ENCODE peak calls at places on chromosomes 2 and 18, in nine cellular contexts. One of them, this sample, is unnamed.

GRCh38 chr2:73085691-73086090 is 14.2 kb upstream of the SFXN5 start:
- DNase-seq in EL: peak; percentile 77
- DNase-seq in left kidney: peak; percentile 89
- DNase-seq in RKO: peak; percentile 60
- DNase-seq in frontal cortex: peak; percentile 69
- DNase-seq in brain microvascular endothelial cell: peak; percentile 79
- DNase-seq in CD8-positive, alpha-beta memory T cell: peak; percentile 72
- DNase-seq in stimulated activated CD8-positive, alpha-beta memory T cell treated with anti-CD3 and anti-CD28 coated beads, Interleukin-4, amount 100 ng/mL, for 48 hours: peak; percentile 92
- DNase-seq in PC-9: peak; percentile 73
- DNase-seq in this sample: no peak

GRCh38 chr2:150487537-150488429 is at the start of gene RND3:
- DNase-seq in EL: peak; percentile 99
- DNase-seq in left kidney: peak; percentile 99
- DNase-seq in RKO: peak; percentile 97
- DNase-seq in frontal cortex: peak; percentile 70
- DNase-seq in brain microvascular endothelial cell: peak; percentile 100
- DNase-seq in CD8-positive, alpha-beta memory T cell: no peak
- DNase-seq in stimulated activated CD8-positive, alpha-beta memory T cell treated with anti-CD3 and anti-CD28 coated beads, Interleukin-4, amount 100 ng/mL, for 48 hours: peak; percentile 79
- DNase-seq in PC-9: peak; percentile 96
- DNase-seq in this sample: peak; percentile 93

GRCh38 chr2:88350262-88350640 is 102.2 kb downstream of the FOXI3 start:
- DNase-seq in EL: no peak
- DNase-seq in left kidney: no peak
- DNase-seq in RKO: no peak
- DNase-seq in frontal cortex: no peak
- DNase-seq in brain microvascular endothelial cell: no peak
- DNase-seq in CD8-positive, alpha-beta memory T cell: no peak
- DNase-seq in stimulated activated CD8-positive, alpha-beta memory T cell treated with anti-CD3 and anti-CD28 coated beads, Interleukin-4, amount 100 ng/mL, for 48 hours: no peak
- DNase-seq in PC-9: no peak
- DNase-seq in this sample: no peak

GRCh38 chr18:11251229-11251890 is 102.0 kb upstream of the PIEZO2 start:
- DNase-seq in EL: peak; percentile 6
- DNase-seq in left kidney: no peak
- DNase-seq in RKO: no peak
- DNase-seq in frontal cortex: no peak
- DNase-seq in brain microvascular endothelial cell: peak; percentile 14
- DNase-seq in CD8-positive, alpha-beta memory T cell: no peak
- DNase-seq in stimulated activated CD8-positive, alpha-beta memory T cell treated with anti-CD3 and anti-CD28 coated beads, Interleukin-4, amount 100 ng/mL, for 48 hours: no peak
- DNase-seq in PC-9: no peak
- DNase-seq in this sample: no peak

GRCh38 chr18:10386049-10386448 is 68.4 kb upstream of the APCDD1 start:
- DNase-seq in EL: no peak
- DNase-seq in left kidney: no peak
- DNase-seq in RKO: no peak
- DNase-seq in frontal cortex: no peak
- DNase-seq in brain microvascular endothelial cell: no peak
- DNase-seq in CD8-positive, alpha-beta memory T cell: no peak
- DNase-seq in stimulated activated CD8-positive, alpha-beta memory T cell treated with anti-CD3 and anti-CD28 coated beads, Interleukin-4, amount 100 ng/mL, for 48 hours: no peak
- DNase-seq in PC-9: no peak
- DNase-seq in this sample: no peak

GRCh38 chr2:174327958-174328308 is 6.8 kb upstream of the SP9 start:
- DNase-seq in EL: no peak
- DNase-seq in left kidney: no peak
- DNase-seq in RKO: no peak
- DNase-seq in frontal cortex: no peak
- DNase-seq in brain microvascular endothelial cell: no peak
- DNase-seq in CD8-positive, alpha-beta memory T cell: no peak
- DNase-seq in stimulated activated CD8-positive, alpha-beta memory T cell treated with anti-CD3 and anti-CD28 coated beads, Interleukin-4, amount 100 ng/mL, for 48 hours: no peak
- DNase-seq in PC-9: no peak
- DNase-seq in this sample: no peak

GRCh38 chr2:47751856-47752414 is 31.0 kb upstream of the MSH6 start:
- DNase-seq in EL: no peak
- DNase-seq in left kidney: peak; percentile 19
- DNase-seq in RKO: no peak
- DNase-seq in frontal cortex: no peak
- DNase-seq in brain microvascular endothelial cell: no peak
- DNase-seq in CD8-positive, alpha-beta memory T cell: no peak
- DNase-seq in stimulated activated CD8-positive, alpha-beta memory T cell treated with anti-CD3 and anti-CD28 coated beads, Interleukin-4, amount 100 ng/mL, for 48 hours: no peak
- DNase-seq in PC-9: no peak
- DNase-seq in this sample: no peak

GRCh38 chr18:76410660-76411417 is 84.2 kb downstream of the ZNF516 start:
- DNase-seq in EL: no peak
- DNase-seq in left kidney: no peak
- DNase-seq in RKO: no peak
- DNase-seq in frontal cortex: no peak
- DNase-seq in brain microvascular endothelial cell: no peak
- DNase-seq in CD8-positive, alpha-beta memory T cell: no peak
- DNase-seq in stimulated activated CD8-positive, alpha-beta memory T cell treated with anti-CD3 and anti-CD28 coated beads, Interleukin-4, amount 100 ng/mL, for 48 hours: no peak
- DNase-seq in PC-9: no peak
- DNase-seq in this sample: no peak

GRCh38 chr2:221518201-221518936 is 53.7 kb downstream of the EPHA4 start:
- DNase-seq in EL: peak; percentile 25
- DNase-seq in left kidney: no peak
- DNase-seq in RKO: no peak
- DNase-seq in frontal cortex: no peak
- DNase-seq in brain microvascular endothelial cell: no peak
- DNase-seq in CD8-positive, alpha-beta memory T cell: peak; percentile 42
- DNase-seq in stimulated activated CD8-positive, alpha-beta memory T cell treated with anti-CD3 and anti-CD28 coated beads, Interleukin-4, amount 100 ng/mL, for 48 hours: no peak
- DNase-seq in PC-9: peak; percentile 37
- DNase-seq in this sample: no peak

GRCh38 chr2:64857581-64858471 is 131.4 kb upstream of the SLC1A4 start:
- DNase-seq in EL: no peak
- DNase-seq in left kidney: peak; percentile 53
- DNase-seq in RKO: no peak
- DNase-seq in frontal cortex: peak; percentile 62
- DNase-seq in brain microvascular endothelial cell: peak; percentile 42
- DNase-seq in CD8-positive, alpha-beta memory T cell: no peak
- DNase-seq in stimulated activated CD8-positive, alpha-beta memory T cell treated with anti-CD3 and anti-CD28 coated beads, Interleukin-4, amount 100 ng/mL, for 48 hours: no peak
- DNase-seq in PC-9: no peak
- DNase-seq in this sample: no peak

GRCh38 chr2:178848335-178848734 is 41.1 kb upstream of the TTN start:
- DNase-seq in EL: no peak
- DNase-seq in left kidney: no peak
- DNase-seq in RKO: no peak
- DNase-seq in frontal cortex: no peak
- DNase-seq in brain microvascular endothelial cell: no peak
- DNase-seq in CD8-positive, alpha-beta memory T cell: no peak
- DNase-seq in stimulated activated CD8-positive, alpha-beta memory T cell treated with anti-CD3 and anti-CD28 coated beads, Interleukin-4, amount 100 ng/mL, for 48 hours: no peak
- DNase-seq in PC-9: no peak
- DNase-seq in this sample: no peak

GRCh38 chr18:34959211-34959829 is 81.9 kb upstream of the MAPRE2 start:
- DNase-seq in EL: no peak
- DNase-seq in left kidney: no peak
- DNase-seq in RKO: no peak
- DNase-seq in frontal cortex: no peak
- DNase-seq in brain microvascular endothelial cell: no peak
- DNase-seq in CD8-positive, alpha-beta memory T cell: no peak
- DNase-seq in stimulated activated CD8-positive, alpha-beta memory T cell treated with anti-CD3 and anti-CD28 coated beads, Interleukin-4, amount 100 ng/mL, for 48 hours: no peak
- DNase-seq in PC-9: no peak
- DNase-seq in this sample: no peak

GRCh38 chr18:58004317-58004716 is 39.7 kb upstream of the NEDD4L start:
- DNase-seq in EL: peak; percentile 84
- DNase-seq in left kidney: no peak
- DNase-seq in RKO: peak; percentile 8
- DNase-seq in frontal cortex: no peak
- DNase-seq in brain microvascular endothelial cell: peak; percentile 23
- DNase-seq in CD8-positive, alpha-beta memory T cell: no peak
- DNase-seq in stimulated activated CD8-positive, alpha-beta memory T cell treated with anti-CD3 and anti-CD28 coated beads, Interleukin-4, amount 100 ng/mL, for 48 hours: no peak
- DNase-seq in PC-9: no peak
- DNase-seq in this sample: no peak

GRCh38 chr2:226898121-226898520 is 62.3 kb downstream of the RHBDD1 start:
- DNase-seq in EL: no peak
- DNase-seq in left kidney: peak; percentile 4
- DNase-seq in RKO: no peak
- DNase-seq in frontal cortex: no peak
- DNase-seq in brain microvascular endothelial cell: no peak
- DNase-seq in CD8-positive, alpha-beta memory T cell: no peak
- DNase-seq in stimulated activated CD8-positive, alpha-beta memory T cell treated with anti-CD3 and anti-CD28 coated beads, Interleukin-4, amount 100 ng/mL, for 48 hours: no peak
- DNase-seq in PC-9: no peak
- DNase-seq in this sample: no peak

GRCh38 chr18:1244397-1245122 is 339.9 kb downstream of the ADCYAP1 start:
- DNase-seq in EL: no peak
- DNase-seq in left kidney: no peak
- DNase-seq in RKO: no peak
- DNase-seq in frontal cortex: no peak
- DNase-seq in brain microvascular endothelial cell: no peak
- DNase-seq in CD8-positive, alpha-beta memory T cell: no peak
- DNase-seq in stimulated activated CD8-positive, alpha-beta memory T cell treated with anti-CD3 and anti-CD28 coated beads, Interleukin-4, amount 100 ng/mL, for 48 hours: no peak
- DNase-seq in PC-9: no peak
- DNase-seq in this sample: no peak

GRCh38 chr2:210519594-210519993 is 36.8 kb upstream of the CPS1 start:
- DNase-seq in EL: no peak
- DNase-seq in left kidney: no peak
- DNase-seq in RKO: no peak
- DNase-seq in frontal cortex: no peak
- DNase-seq in brain microvascular endothelial cell: no peak
- DNase-seq in CD8-positive, alpha-beta memory T cell: no peak
- DNase-seq in stimulated activated CD8-positive, alpha-beta memory T cell treated with anti-CD3 and anti-CD28 coated beads, Interleukin-4, amount 100 ng/mL, for 48 hours: no peak
- DNase-seq in PC-9: no peak
- DNase-seq in this sample: no peak